ENCODE peak calls at places on chromosomes 5 and 9, in nine cellular contexts. Z, X, W, C, S, U, G, V and H are unnamed samples.
A peak's percentile ranks its signal among the peaks of the same experiment; 100 is the strongest.

GRCh38 chr5:149265559-149265958 is 6.1 kb upstream of the AFAP1L1 start:
- DNase-seq in U (no peak), G (no peak), X (no peak), S (no peak), Z (peak; percentile 15), W (no peak), V (no peak), C (no peak), H (no peak)

GRCh38 chr5:136012041-136012804 is 16.6 kb upstream of the TGFBI start:
- DNase-seq in V (no peak), X (no peak), G (no peak), S (no peak), Z (no peak), W (no peak), U (no peak), C (no peak), H (no peak)

GRCh38 chr5:143445726-143446125 is 42.2 kb upstream of the NR3C1 start:
- DNase-seq in U (no peak), C (no peak), S (no peak), W (no peak), V (no peak), Z (no peak), G (no peak), X (no peak), H (no peak)

GRCh38 chr9:3526166-3526902 is 533 bp upstream of the RFX3 start:
- DNase-seq in Z (peak; percentile 92), V (peak; percentile 78), X (peak; percentile 93), C (peak; percentile 89), S (peak; percentile 91), W (peak; percentile 90), G (peak; percentile 94), U (peak; percentile 89), H (peak; percentile 89)

GRCh38 chr5:118111956-118112355 is 876.4 kb downstream of the DTWD2 start:
- DNase-seq in W (no peak), V (no peak), Z (no peak), G (no peak), U (no peak), X (no peak), S (no peak), C (no peak), H (no peak)

GRCh38 chr9:16720386-16720785 is 150.1 kb downstream of the BNC2 start:
- DNase-seq in V (no peak), G (no peak), C (no peak), X (no peak), U (no peak), Z (no peak), S (no peak), W (no peak), H (no peak)

GRCh38 chr5:92364986-92365550 is 982.0 kb upstream of the ARRDC3 start:
- DNase-seq in X (no peak), V (no peak), S (no peak), Z (no peak), W (no peak), C (no peak), G (no peak), U (no peak), H (peak; percentile 62)

GRCh38 chr5:139295692-139296091 is 2.2 kb downstream of the MATR3 start:
- DNase-seq in X (no peak), V (no peak), S (peak; percentile 43), C (no peak), G (no peak), U (no peak), W (no peak), Z (no peak), H (no peak)

GRCh38 chr9:73714294-73714693 is 562.6 kb downstream of the ANXA1 start:
- DNase-seq in Z (no peak), C (no peak), V (no peak), W (no peak), G (no peak), U (no peak), X (no peak), S (no peak), H (no peak)

GRCh38 chr9:99011161-99011709 is 67.5 kb downstream of the COL15A1 start:
- DNase-seq in C (no peak), V (no peak), W (no peak), X (no peak), S (no peak), U (no peak), Z (no peak), G (no peak), H (no peak)